ENCODE peak calls at places on chromosomes 16 and 17, in six cellular contexts. Y, G, N, D, U and V are unnamed samples.

GRCh38 chr16:23187341-23187740 is 4.8 kb downstream of the SCNN1G start:
- DNase-seq in N (no peak), D (no peak), G (no peak), U (no peak), Y (no peak), V (no peak)

GRCh38 chr16:56576585-56577299 is 11.9 kb downstream of the MT4 start:
- DNase-seq in U (peak), D (peak), Y (peak), N (peak), G (peak), V (peak)

GRCh38 chr16:30028438-30029093 is 2.5 kb downstream of the TLCD3B start:
- DNase-seq in G (no peak), N (peak), U (no peak), D (peak), Y (no peak), V (peak)

GRCh38 chr16:30659507-30660423 is 1.5 kb downstream of the FBRS start:
- DNase-seq in G (peak), D (peak), Y (peak), U (peak), N (no peak), V (peak)

GRCh38 chr17:1434150-1434549 is 21.9 kb downstream of the CRK start:
- DNase-seq in Y (no peak), U (peak), G (no peak), N (no peak), D (no peak), V (no peak)

GRCh38 chr17:79033741-79034501 is 10.0 kb downstream of the C1QTNF1 start:
- DNase-seq in U (no peak), G (no peak), Y (peak), D (no peak), N (no peak), V (no peak)

GRCh38 chr16:30184430-30185140 is 1.2 kb downstream of the CORO1A start:
- DNase-seq in G (peak), U (no peak), N (peak), D (peak), Y (peak), V (no peak)

GRCh38 chr16:52439171-52439701 is 107.7 kb downstream of the TOX3 start:
- DNase-seq in G (no peak), N (no peak), U (no peak), Y (no peak), D (no peak), V (no peak)

GRCh38 chr16:67537270-67537635 is 8.6 kb downstream of the RIPOR1 start:
- DNase-seq in N (peak), D (peak), Y (peak), U (peak), G (peak), V (peak)

DNA sequence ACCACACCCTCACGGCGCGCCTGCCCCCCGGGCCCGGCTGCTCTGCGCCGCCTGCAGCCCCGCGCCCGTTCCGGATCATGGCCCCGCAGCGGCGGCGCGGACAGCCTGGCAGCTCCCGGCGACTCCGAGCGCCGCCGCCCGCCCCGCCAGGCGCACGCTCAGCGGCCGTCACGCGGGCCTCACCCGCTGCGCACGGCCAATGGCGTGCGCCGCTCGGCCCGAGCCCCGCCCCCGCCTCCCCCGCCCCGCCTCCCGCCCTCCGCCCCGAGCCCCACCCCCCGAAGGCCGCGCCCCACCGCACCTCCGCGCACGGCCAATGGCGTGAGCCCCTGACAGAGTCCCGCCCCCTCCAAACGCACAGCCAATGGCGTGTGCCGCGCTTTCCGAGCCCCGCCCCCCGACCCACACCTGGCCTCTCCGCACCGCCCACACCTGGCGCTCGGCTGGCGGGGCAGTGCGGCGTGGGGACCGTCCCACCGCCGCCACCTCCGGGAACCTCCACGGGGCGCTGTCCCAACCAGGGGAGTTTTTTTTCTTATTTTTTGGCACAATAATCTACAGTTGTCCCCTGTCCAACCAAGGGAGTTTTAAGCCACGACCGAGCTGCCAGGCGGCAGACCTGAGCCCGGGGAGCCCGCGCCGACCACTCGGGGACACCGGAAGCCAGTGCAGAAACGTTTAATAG is at the start of gene PCYT2:
- DNase-seq in N (peak), G (peak), U (peak), Y (peak), D (peak), V (peak)
- TF ChIP-seq CTCF in N (no peak), G (peak), U (no peak), Y (no peak), D (peak), V (no peak)

DNA sequence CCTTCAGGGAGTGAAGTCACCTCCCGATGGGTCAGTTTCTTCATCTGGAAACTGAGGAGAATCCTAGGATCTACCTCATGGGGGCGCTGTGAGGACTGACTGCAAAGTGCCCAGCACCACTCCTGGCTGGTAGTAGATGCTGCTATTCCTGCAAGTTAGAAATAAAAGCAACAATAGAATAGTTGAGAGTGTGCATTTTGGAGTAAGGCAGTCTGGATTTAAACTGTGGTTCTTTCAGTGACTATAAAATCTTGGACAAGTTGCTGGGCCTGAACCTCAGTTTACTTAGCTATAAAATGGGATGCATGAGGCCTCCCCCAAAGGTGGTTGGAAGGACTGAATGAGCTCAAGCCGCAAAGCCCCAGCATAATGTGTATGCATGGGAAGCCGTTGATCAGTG is 70.6 kb downstream of the CYB5B start:
- DNase-seq in N (peak), U (no peak), D (peak), G (no peak), Y (peak), V (peak)
- TF ChIP-seq CTCF in N (peak), U (no peak), D (peak), G (peak), Y (peak), V (peak)

GRCh38 chr17:31381165-31381668 is 10.3 kb upstream of the RAB11FIP4 start:
- DNase-seq in N (no peak), U (no peak), Y (no peak), G (no peak), D (no peak), V (no peak)

GRCh38 chr17:31374083-31374447 is 17.4 kb upstream of the RAB11FIP4 start:
- DNase-seq in Y (no peak), N (no peak), U (no peak), G (no peak), D (no peak), V (no peak)

GRCh38 chr17:31374503-31374902 is 17.0 kb upstream of the RAB11FIP4 start:
- DNase-seq in D (no peak), Y (no peak), U (no peak), N (no peak), G (no peak), V (no peak)

GRCh38 chr17:31379796-31380195 is 11.7 kb upstream of the RAB11FIP4 start:
- DNase-seq in U (no peak), N (no peak), G (no peak), D (no peak), Y (no peak), V (no peak)

DNA sequence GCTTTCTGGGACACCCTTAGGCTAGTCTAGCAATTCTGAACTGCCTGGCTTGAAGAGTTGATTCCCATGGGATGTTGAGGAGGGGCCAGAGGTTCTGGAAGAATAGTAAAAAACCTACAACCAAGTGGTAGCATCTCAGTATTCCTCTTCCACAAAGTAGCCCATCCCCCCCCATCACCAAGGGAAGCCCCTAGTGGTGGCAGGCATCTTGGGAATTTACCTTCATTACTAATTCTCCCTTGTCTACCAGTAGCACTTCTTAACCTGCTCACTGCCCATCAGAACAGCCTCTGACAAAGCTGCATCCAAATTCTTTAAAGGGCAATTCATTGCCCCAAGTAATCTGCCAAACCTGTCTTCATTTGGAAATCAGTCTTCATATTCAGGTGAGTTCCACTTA is 12.8 kb upstream of the RAB11FIP4 start:
- DNase-seq in D (peak), N (no peak), Y (no peak), G (no peak), U (no peak), V (no peak)
- TF ChIP-seq CTCF in D (peak), N (peak), Y (peak), G (no peak), U (no peak), V (no peak)

GRCh38 chr17:41428591-41429326 is 4.4 kb upstream of the KRT37 start:
- DNase-seq in D (no peak), U (peak), Y (no peak), N (no peak), G (no peak), V (no peak)
- TF ChIP-seq CTCF in D (no peak), U (no peak), Y (no peak), N (no peak), G (no peak), V (no peak)

DNA sequence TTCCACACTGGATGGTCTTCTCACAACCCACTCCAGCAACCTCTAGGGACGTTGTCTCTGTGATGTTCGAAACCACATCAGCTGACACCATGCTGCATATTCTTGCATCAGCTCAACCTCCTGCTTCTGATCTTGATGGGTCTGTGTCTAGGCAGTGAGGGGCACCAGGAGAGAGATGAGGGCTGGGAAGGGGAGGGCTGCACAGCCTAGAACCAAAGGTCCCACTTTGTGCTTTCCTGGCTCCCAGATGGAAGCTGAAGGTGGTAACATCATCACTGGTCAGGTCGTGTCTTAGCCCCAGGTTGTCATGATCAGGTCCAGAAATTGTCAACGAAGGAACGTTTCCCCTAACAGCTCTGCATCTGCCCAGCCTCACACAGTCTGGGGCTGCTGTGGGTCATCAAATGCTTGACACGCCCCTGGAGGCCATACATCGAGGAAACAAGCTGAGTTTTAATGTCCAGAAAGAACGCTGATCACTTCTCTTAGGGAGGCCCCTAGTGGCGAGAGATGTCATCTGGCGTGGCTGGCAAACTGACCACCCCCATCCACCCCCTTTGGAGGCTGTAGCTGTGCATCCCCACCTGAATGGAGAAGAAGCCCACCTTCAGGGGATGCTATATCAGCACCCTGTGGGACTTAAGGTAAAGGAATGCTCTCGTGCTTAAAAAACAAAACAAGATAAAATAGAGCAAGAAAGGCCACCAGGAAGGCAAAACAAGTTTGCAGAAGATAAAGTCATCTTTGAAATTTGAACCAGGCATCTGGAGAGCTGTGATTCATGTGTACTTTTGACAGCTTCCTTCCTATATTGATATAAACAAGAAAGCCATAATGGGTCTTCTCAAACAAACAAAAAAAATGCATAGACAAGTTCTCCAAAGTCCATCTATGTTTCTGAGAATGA is 58.3 kb downstream of the WIPI1 start:
- DNase-seq in U (peak), D (peak), G (peak), N (peak), Y (peak), V (peak)
- TF ChIP-seq CTCF in U (peak), D (peak), G (peak), N (peak), Y (peak), V (peak)

GRCh38 chr17:45256114-45256966 is 5.6 kb downstream of the SPATA32 start:
- DNase-seq in U (no peak), Y (no peak), N (no peak), D (peak), G (no peak), V (peak)
- TF ChIP-seq CTCF in U (no peak), Y (peak), N (peak), D (no peak), G (no peak), V (no peak)

GRCh38 chr16:85986931-85987749 is 88.2 kb downstream of the IRF8 start:
- DNase-seq in N (peak), U (no peak), D (peak), G (no peak), Y (no peak), V (peak)
- TF ChIP-seq CTCF in N (peak), U (no peak), D (peak), G (peak), Y (peak), V (peak)